ENCODE peak calls at places on chromosome 20, in nine cellular contexts. M is transverse colon; B is gastrocnemius medialis; L is neuronal stem cell; F is CD8-positive, alpha-beta memory T cell; Y is WERI-Rb-1; P is fibroblast of lung; N is heart right ventricle; G is left ventricle myocardium inferior. J is an unnamed sample. For H3K27me3 and H3K36me3, the result is how much of the 10 kb centered on the place peaks cover.

GRCh38 chr20:20207291-20207690 is 155.0 kb downstream of the CFAP61 start:
- DNase-seq in F (no peak), M (no peak), Y (no peak), P (no peak), L (no peak), B (no peak), N (no peak), G (no peak), J (no peak)

GRCh38 chr20:58579069-58579818 is 64.0 kb upstream of the APCDD1L start:
- DNase-seq in L (no peak), M (no peak), Y (no peak), N (no peak), B (no peak), P (no peak), F (no peak), G (no peak), J (no peak)

GRCh38 chr20:5781798-5782750 is 31.9 kb downstream of the SHLD1 start:
- DNase-seq in M (no peak), N (no peak), L (peak), F (no peak), G (no peak), Y (no peak), B (no peak), P (no peak), J (no peak)

GRCh38 chr20:58224974-58225373 is 3.5 kb downstream of the ANKRD60 start:
- DNase-seq in L (no peak), M (no peak), G (no peak), Y (no peak), P (no peak), F (no peak), B (no peak), N (no peak), J (no peak)

GRCh38 chr20:44837949-44838348 is 27.6 kb upstream of the RIMS4 start:
- DNase-seq in F (no peak), P (no peak), Y (no peak), M (no peak), N (no peak), L (no peak), B (no peak), G (no peak), J (no peak)

GRCh38 chr20:50286174-50286511 is 95.5 kb downstream of the CEBPB start:
- DNase-seq in M (no peak), N (no peak), P (no peak), L (no peak), B (no peak), F (no peak), Y (no peak), G (no peak), J (no peak)

GRCh38 chr20:50027611-50028105 is 44.9 kb downstream of the SNAI1 start:
- DNase-seq in G (peak), P (peak), B (no peak), M (peak), L (no peak), N (peak), Y (peak), F (no peak), J (no peak)

GRCh38 chr20:1227121-1227582 is 1.3 kb downstream of the RAD21L1 start:
- DNase-seq in M (no peak), L (no peak), P (no peak), G (no peak), N (no peak), Y (no peak), F (no peak), B (no peak), J (no peak)

GRCh38 chr20:25484911-25485511 is 77.5 kb downstream of the GINS1 start:
- DNase-seq in L (no peak), P (no peak), Y (no peak), N (no peak), F (no peak), B (no peak), G (no peak), M (no peak), J (no peak)

GRCh38 chr20:24502184-24502583 is 32.8 kb downstream of the SYNDIG1 start:
- DNase-seq in M (no peak), L (no peak), Y (no peak), F (no peak), P (peak), B (no peak), N (no peak), G (no peak), J (no peak)

GRCh38 chr20:63294536-63294900 is 1.5 kb downstream of the COL20A1 start:
- DNase-seq in G (no peak), F (no peak), P (no peak), M (no peak), Y (no peak), N (peak), L (no peak), B (no peak), J (no peak)

GRCh38 chr20:63292292-63292701 is 689 bp upstream of the COL20A1 start:
- DNase-seq in M (no peak), B (no peak), N (peak), F (no peak), Y (no peak), L (no peak), G (no peak), P (no peak), J (no peak)

GRCh38 chr20:63292904-63293303 is at the start of gene COL20A1:
- DNase-seq in F (no peak), N (peak), L (no peak), P (no peak), G (no peak), M (no peak), Y (no peak), B (no peak), J (no peak)

GRCh38 chr20:63293866-63294535 is 1.0 kb downstream of the COL20A1 start:
- DNase-seq in G (no peak), M (no peak), L (no peak), P (no peak), F (no peak), N (no peak), Y (no peak), B (no peak), J (no peak)

DNA sequence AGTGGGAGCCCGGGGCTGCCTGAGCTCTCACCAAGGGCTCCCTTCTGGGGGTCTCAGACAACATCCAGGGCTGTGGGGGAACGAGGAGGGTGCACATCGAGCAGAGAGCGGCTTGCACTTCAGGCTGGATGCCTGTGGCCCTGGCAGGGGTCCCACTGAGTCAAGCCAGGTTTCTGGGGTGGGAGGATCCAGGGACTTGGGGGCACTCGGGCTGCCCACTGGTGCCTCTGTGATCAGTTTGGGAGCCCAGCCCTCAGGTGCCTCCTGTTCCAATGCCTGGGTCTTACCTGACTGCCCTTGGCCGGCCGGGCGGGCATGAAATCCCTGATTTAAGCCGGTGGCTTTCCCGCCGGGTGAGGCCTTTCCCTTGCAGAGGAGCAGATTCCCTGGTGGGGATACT is 470 bp downstream of the COL20A1 start:
- DNase-seq in N (peak), Y (peak), G (no peak), M (no peak), B (no peak), P (no peak), F (no peak), L (no peak), J (no peak)
- H3K27me3 ChIP-seq in N (under half), Y (under half), G (half or more), M (half or more), B (under half), P (under half), F (under half), L (under half), J (under half)

GRCh38 chr20:2986466-2986865 is 57.0 kb upstream of the GNRH2 start:
- DNase-seq in F (no peak), B (no peak), G (no peak), P (no peak), L (no peak), N (no peak), Y (no peak), M (no peak), J (no peak)
- H3K36me3 ChIP-seq in F (under half), B (under half), G (half or more), P (under half), L (under half), N (under half), Y (under half), M (under half), J (under half)

GRCh38 chr20:32480361-32481199 is 104.6 kb downstream of the NOL4L start:
- DNase-seq in P (peak), L (no peak), B (no peak), Y (no peak), M (no peak), G (peak), N (no peak), F (no peak), J (no peak)
- H3K27ac ChIP-seq in P (no peak), L (no peak), B (peak), Y (peak), M (peak), G (peak), N (peak), F (no peak), J (peak)

DNA sequence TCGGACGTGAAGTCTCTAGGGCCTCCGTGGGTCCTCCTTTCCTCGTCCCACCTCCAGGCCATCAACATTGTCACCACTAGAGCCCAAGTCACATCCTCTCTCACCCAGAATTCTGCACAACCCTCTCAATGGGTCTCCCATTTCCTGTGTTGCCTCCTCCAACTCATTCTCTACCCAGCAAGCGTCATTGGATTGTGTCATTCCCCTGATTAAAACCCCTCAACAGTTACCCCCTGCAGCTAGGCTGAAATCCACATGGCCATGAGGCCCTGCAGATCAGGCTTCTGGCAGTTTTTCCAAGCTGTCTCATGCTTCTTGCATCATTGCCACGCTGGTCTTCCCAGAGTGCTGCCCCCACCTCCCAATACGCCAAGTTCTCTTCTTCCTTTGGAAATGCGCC is 12.9 kb upstream of the FAM210B start:
- DNase-seq in L (no peak), M (no peak), N (no peak), P (no peak), B (no peak), F (no peak), G (no peak), Y (no peak), J (no peak)
- H3K27me3 ChIP-seq in L (under half), M (under half), N (under half), P (under half), B (under half), F (under half), G (half or more), Y (under half), J (under half)

GRCh38 chr20:47699804-47700203 is 85.5 kb downstream of the SULF2 start:
- DNase-seq in P (no peak), Y (no peak), G (no peak), B (no peak), M (no peak), L (no peak), F (no peak), N (no peak), J (no peak)
- H3K36me3 ChIP-seq in P (under half), Y (under half), G (under half), B (under half), M (under half), L (under half), F (under half), N (under half), J (under half)

DNA sequence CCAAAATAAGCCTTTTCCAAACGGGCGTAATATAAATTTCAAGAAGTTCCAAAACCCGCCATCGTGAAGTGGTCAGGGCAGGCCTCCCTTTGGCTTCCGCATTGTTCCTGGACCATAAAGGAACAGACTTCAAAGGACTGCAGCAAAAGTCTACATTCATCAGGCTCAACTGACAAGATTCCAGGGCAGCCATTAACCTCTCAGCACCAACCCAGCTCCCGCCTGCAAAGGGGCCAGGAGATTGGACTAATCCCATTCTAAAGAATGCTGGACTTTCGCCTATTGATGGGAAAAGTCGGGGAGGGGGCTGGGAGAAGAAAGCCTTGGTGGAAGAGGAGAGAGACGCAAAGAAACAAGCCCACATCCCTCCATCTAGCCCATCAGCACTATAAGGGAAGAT is 18.1 kb downstream of the JAG1 start:
- DNase-seq in Y (no peak), L (peak), F (no peak), G (no peak), M (no peak), N (no peak), B (no peak), P (no peak), J (no peak)
- H3K27ac ChIP-seq in Y (no peak), L (peak), F (no peak), G (peak), M (peak), N (peak), B (peak), P (no peak), J (peak)

DNA sequence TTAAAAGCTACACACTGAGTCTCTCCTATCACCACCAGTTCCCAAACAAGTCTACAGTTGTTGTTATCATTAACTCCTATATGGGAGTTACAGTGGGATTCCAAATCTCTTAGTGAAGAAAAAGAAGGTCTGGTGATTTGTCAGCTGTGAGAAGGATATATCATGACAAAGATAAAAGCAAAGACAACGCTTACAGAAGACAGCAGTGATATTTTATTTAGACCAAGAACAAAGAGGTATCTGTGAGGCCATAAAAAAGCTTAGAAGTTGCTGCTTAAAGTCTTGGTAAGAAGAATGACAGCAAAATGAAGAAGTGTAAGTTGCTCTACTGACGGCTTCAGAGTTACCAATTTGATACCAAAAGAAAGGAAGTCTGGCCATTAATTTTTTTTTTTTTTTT is 47.2 kb downstream of the CHD6 start:
- DNase-seq in L (no peak), B (no peak), G (no peak), P (no peak), Y (no peak), M (no peak), F (no peak), N (no peak), J (no peak)
- H3K27me3 ChIP-seq in L (under half), B (under half), G (under half), P (under half), Y (under half), M (under half), F (under half), N (under half), J (under half)

GRCh38 chr20:35014537-35014936 is 58.9 kb downstream of the MYH7B start:
- DNase-seq in M (no peak), N (no peak), P (no peak), G (no peak), Y (no peak), L (no peak), B (no peak), F (no peak), J (peak)
- H3K36me3 ChIP-seq in M (under half), N (under half), P (under half), G (half or more), Y (under half), L (under half), B (under half), F (under half), J (half or more)

J was measured in vagina.